ENCODE peak calls at places on chromosomes 4 and X, in eight cellular contexts. H is SK-N-SH, P is GM23338, F is fibroblast of lung, W is HCT116, A is astrocyte, Y is DND-41, D is keratinocyte. L is an unnamed sample. For H3K79me2, the result is how much of the 10 kb centered on the place peaks cover.

GRCh38 chr4:28225005-28225404 is 1364.4 kb downstream of the STIM2 start:
- DNase-seq in H (no peak), P (peak), F (peak), W (peak), A (peak), Y (no peak), D (no peak), L (no peak)

GRCh38 chr4:102007959-102008425 is 217.5 kb downstream of the BANK1 start:
- DNase-seq in H (no peak), P (no peak), F (no peak), W (no peak), A (no peak), Y (no peak), D (no peak), L (no peak)

GRCh38 chr4:122212880-122213279 is 60.7 kb downstream of the BLTP1 start:
- DNase-seq in H (no peak), P (no peak), F (no peak), W (no peak), A (no peak), Y (no peak), D (no peak), L (no peak)

GRCh38 chr4:3307060-3307459 is 14.2 kb downstream of the RGS12 start:
- DNase-seq in H (no peak), P (no peak), F (no peak), W (no peak), A (no peak), Y (no peak), D (no peak), L (no peak)

GRCh38 chrX:127649011-127649410 is 403.2 kb downstream of the ACTRT1 start:
- DNase-seq in H (no peak), P (no peak), F (no peak), W (no peak), A (no peak), Y (no peak), D (no peak), L (no peak)

GRCh38 chr4:78704981-78705757 is 71.0 kb upstream of the BMP2K start:
- DNase-seq in H (no peak), P (no peak), F (peak), W (no peak), A (peak), Y (no peak), D (peak), L (no peak)

GRCh38 chrX:32448320-32448719 is 763.0 kb downstream of the DMD start:
- DNase-seq in H (no peak), P (peak), F (peak), W (no peak), A (no peak), Y (peak), D (no peak), L (no peak)

GRCh38 chrX:40081679-40082068 is 16.1 kb downstream of the BCOR start:
- DNase-seq in H (no peak), P (no peak), F (no peak), W (no peak), A (no peak), Y (no peak), D (no peak), L (no peak)

GRCh38 chr4:170979736-170980135 is 833.5 kb upstream of the GALNTL6 start:
- DNase-seq in H (no peak), P (no peak), F (no peak), W (no peak), A (peak), Y (no peak), D (no peak), L (no peak)

GRCh38 chr4:114349543-114350175 is 248.9 kb upstream of the UGT8 start:
- DNase-seq in H (no peak), P (no peak), F (peak), W (no peak), A (peak), Y (no peak), D (no peak), L (no peak)

GRCh38 chr4:142408003-142408441 is 438.1 kb downstream of the INPP4B start:
- DNase-seq in H (no peak), P (peak), F (peak), W (no peak), A (peak), Y (no peak), D (peak), L (peak)

GRCh38 chr4:86640469-86640868 is 46.4 kb downstream of the PTPN13 start:
- DNase-seq in H (no peak), P (no peak), F (peak), W (no peak), A (peak), Y (no peak), D (peak), L (no peak)

GRCh38 chr4:55157559-55158277 is 32.3 kb upstream of the KDR start:
- DNase-seq in H (no peak), P (peak), F (no peak), W (no peak), A (no peak), Y (no peak), D (no peak), L (no peak)

GRCh38 chrX:22314211-22314610 is 41.5 kb downstream of the CBLL2 start:
- DNase-seq in H (no peak), P (no peak), F (no peak), W (no peak), A (no peak), Y (no peak), D (no peak), L (no peak)

DNA sequence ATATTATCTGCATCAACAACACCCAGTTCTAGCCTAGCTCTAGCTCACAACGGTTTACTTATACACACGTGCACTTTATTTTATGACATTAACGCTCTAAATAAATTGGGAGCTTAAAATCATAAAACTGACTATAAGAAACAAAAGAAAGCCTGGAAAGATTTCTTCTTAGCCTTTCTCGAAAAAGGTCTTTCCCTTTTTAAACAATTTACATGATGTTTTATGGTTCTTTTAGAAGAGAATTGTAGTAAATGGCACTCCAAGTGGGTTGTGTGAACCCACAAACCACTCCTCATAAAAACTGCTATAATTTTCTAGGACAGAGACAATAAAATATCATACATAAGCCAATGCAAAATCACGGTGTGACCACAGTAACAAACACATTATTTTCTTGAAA is 23.1 kb downstream of the STX18 start:
- DNase-seq in H (no peak), P (no peak), F (no peak), W (no peak), A (no peak), Y (no peak), D (no peak), L (no peak)
- H3K79me2 ChIP-seq in H (under half), P (under half), F (under half), W (half or more), A (half or more), Y (under half), D (under half), L (under half)

GRCh38 chrX:82648062-82648461 is 860.0 kb upstream of the POU3F4 start:
- DNase-seq in H (no peak), P (no peak), F (peak), W (no peak), A (no peak), Y (no peak), D (no peak), L (no peak)
- TF ChIP-seq CTCF in H (peak), P (no peak), F (peak), W (peak), A (no peak), Y (no peak), D (no peak), L (no peak)

GRCh38 chr4:109078724-109079123 is 223.7 kb downstream of the COL25A1 start:
- DNase-seq in H (no peak), P (no peak), F (peak), W (no peak), A (peak), Y (no peak), D (no peak), L (no peak)
- H2AFZ ChIP-seq in H (no peak), P (no peak), F (no peak), W (no peak), A (no peak), Y (no peak), D (no peak), L (no peak)

GRCh38 chr4:48300004-48300403 is 30.4 kb upstream of the TEC start:
- DNase-seq in H (no peak), P (no peak), F (peak), W (no peak), A (peak), Y (no peak), D (no peak), L (no peak)
- H3K79me2 ChIP-seq in H (under half), P (under half), F (under half), W (under half), A (under half), Y (under half), D (under half), L (under half)

GRCh38 chr4:40594261-40595178 is 35.1 kb downstream of the RBM47 start:
- DNase-seq in H (no peak), P (no peak), F (peak), W (no peak), A (peak), Y (no peak), D (peak), L (no peak)
- TF ChIP-seq CTCF in H (no peak), P (no peak), F (no peak), W (no peak), A (no peak), Y (no peak), D (no peak), L (no peak)

DNA sequence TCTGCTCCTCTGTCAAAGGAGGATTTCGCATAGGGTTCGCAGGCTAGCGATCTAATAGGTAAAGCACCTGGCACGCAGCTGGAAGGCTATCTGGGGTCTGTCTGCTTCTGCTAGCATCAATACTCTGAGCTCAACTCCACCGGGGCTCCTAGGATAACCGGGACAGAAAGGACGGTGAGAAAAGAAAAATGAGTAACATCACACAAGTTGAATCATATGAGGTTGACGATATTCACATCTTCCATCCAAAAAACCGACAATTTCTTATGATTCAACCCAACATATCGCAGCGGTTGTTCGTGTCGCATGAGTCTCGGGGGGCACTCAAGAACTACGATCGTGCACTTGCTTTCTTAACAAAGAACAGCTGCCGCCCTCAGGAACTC is 1.8 kb downstream of the PROM1 start:
- DNase-seq in H (peak), P (peak), F (no peak), W (no peak), A (no peak), Y (no peak), D (no peak), L (no peak)
- H2AFZ ChIP-seq in H (peak), P (no peak), F (no peak), W (no peak), A (peak), Y (no peak), D (no peak), L (no peak)